ENCODE peak calls at places on chromosomes 16 and 17, in five cellular contexts. W is foreskin keratinocyte, O is ovary, T is A549, R is K562. E is an unnamed sample.
A peak's percentile ranks its signal among the peaks of the same experiment; 100 is the strongest.

GRCh38 chr16:77324727-77325126 is 110.1 kb downstream of the ADAMTS18 start:
- DNase-seq in R (no peak), W (no peak), O (no peak), T (no peak), E (no peak)

GRCh38 chr17:56679148-56679766 is 85.8 kb downstream of the NOG start:
- DNase-seq in R (peak; percentile 29), T (peak; percentile 66), W (no peak), O (no peak), E (no peak)

GRCh38 chr17:3979276-3979583 is 15.0 kb upstream of the ATP2A3 start:
- DNase-seq in T (no peak), R (no peak), O (no peak), W (no peak), E (no peak)

GRCh38 chr17:48646183-48647102 is 20.3 kb upstream of the HOXB9 start:
- DNase-seq in O (no peak), R (peak; percentile 66), W (no peak), T (peak; percentile 64), E (no peak)

GRCh38 chr16:29154676-29155121 is 169.8 kb downstream of the LAT start:
- DNase-seq in W (no peak), O (peak; percentile 61), R (no peak), T (no peak), E (no peak)

GRCh38 chr16:69307856-69308255 is 3.3 kb upstream of the VPS4A start:
- DNase-seq in W (no peak), R (no peak), O (no peak), T (no peak), E (no peak)

GRCh38 chr17:27338536-27338985 is 44.6 kb downstream of the WSB1 start:
- DNase-seq in O (no peak), W (no peak), R (no peak), T (no peak), E (no peak)

GRCh38 chr16:2040450-2041105 is 7.1 kb downstream of the NTHL1 start:
- DNase-seq in O (no peak), R (no peak), T (no peak), W (no peak), E (no peak)

GRCh38 chr17:58677204-58677880 is 14.5 kb downstream of the TEX14 start:
- DNase-seq in R (no peak), W (no peak), T (no peak), O (no peak), E (no peak)

GRCh38 chr17:82227629-82228277 is 1.1 kb upstream of the SLC16A3 start:
- DNase-seq in R (no peak), T (no peak), O (no peak), W (no peak), E (no peak)

GRCh38 chr16:59236804-59237463 is 502.8 kb upstream of the GOT2 start:
- DNase-seq in O (no peak), W (no peak), T (no peak), R (no peak), E (no peak)
- H3K27ac ChIP-seq in O (no peak overlapping the region), W (no peak overlapping the region), T (no peak overlapping the region), R (no peak overlapping the region), E (no peak overlapping the region)

DNA sequence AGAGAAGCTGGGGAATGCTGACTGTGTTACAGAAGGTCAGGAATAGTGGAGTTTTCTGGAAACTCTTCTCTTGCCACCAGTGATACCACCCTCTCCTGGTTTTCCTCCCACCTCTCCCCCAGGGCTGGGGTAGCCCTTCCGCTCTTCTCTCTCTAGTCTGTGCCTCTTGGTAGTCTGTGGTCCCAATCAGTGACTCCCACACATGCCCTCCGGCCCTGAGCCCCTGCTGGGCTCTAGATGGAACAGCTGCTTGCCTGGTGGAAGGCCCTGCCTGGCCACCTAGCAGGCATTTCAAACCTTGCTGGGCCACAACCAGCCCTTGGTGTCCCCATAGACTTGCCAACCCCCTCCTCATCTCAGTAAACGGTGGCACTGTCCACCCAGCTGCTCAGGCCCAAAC is 15.2 kb upstream of the MTSS2 start:
- DNase-seq in R (no peak), O (no peak), W (no peak), T (no peak), E (no peak)
- H3K27ac ChIP-seq in R (no peak overlapping the region), O (no peak overlapping the region), W (no peak overlapping the region), T (peak overlapping the region; percentile 92), E (peak overlapping the region; percentile 78)

GRCh38 chr16:31179153-31179746 is 689 bp upstream of the FUS start:
- DNase-seq in R (no peak), W (no peak), T (no peak), O (no peak), E (no peak)

GRCh38 chr16:31179747-31180458 is at the start of gene FUS:
- DNase-seq in T (peak; percentile 91), R (peak; percentile 94), O (peak; percentile 95), W (peak; percentile 55), E (peak; percentile 51)

GRCh38 chr16:31182391-31182790 is 2.5 kb downstream of the FUS start:
- DNase-seq in R (no peak), T (no peak), W (no peak), O (no peak), E (no peak)

GRCh38 chr16:31183432-31184428 is 3.8 kb downstream of the FUS start:
- DNase-seq in R (no peak), T (no peak), O (no peak), W (no peak), E (no peak)

GRCh38 chr16:31181102-31181830 is 1.3 kb downstream of the FUS start:
- DNase-seq in R (peak; percentile 78), W (no peak), O (peak; percentile 38), T (no peak), E (no peak)
- H3K27ac ChIP-seq in R (peak overlapping the region; percentile 100), W (peak overlapping the region; percentile 98), O (peak overlapping the region; percentile 91), T (peak overlapping the region; percentile 97), E (peak overlapping the region; percentile 81)

GRCh38 chr16:81522141-81522701 is 77.6 kb downstream of the CMIP start:
- DNase-seq in T (no peak), O (no peak), R (peak; percentile 27), W (no peak), E (no peak)

GRCh38 chr16:81526199-81526598 is 81.6 kb downstream of the CMIP start:
- DNase-seq in W (no peak), R (no peak), T (no peak), O (no peak), E (no peak)

GRCh38 chr16:81526935-81527334 is 82.3 kb downstream of the CMIP start:
- DNase-seq in O (peak; percentile 62), T (no peak), W (peak; percentile 99), R (peak; percentile 84), E (peak; percentile 99)

GRCh38 chr16:81523387-81524115 is 78.9 kb downstream of the CMIP start:
- DNase-seq in R (no peak), T (peak; percentile 65), W (peak; percentile 92), O (peak; percentile 48), E (peak; percentile 86)

DNA sequence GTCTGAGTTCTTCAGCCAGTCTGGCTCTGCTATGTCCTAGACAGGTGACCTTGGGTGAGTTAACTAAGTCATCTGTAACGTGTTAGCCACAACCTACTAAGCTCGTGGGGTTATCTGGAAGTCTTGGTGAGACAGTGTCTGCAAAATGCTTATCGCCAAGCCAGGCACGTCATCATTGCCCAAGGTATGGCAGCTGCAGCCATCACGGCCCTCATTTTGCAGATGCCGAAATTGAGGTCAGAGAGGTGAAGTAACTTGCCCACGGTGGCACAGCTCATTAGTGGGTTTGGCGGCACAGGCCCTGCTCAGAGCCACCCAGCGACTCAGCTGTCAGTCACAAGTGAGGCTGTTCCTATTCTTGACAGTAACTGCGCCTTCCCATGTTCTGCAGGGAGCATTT is 79.8 kb downstream of the CMIP start:
- DNase-seq in O (no peak), R (peak; percentile 36), W (no peak), T (no peak), E (no peak)
- H3K27ac ChIP-seq in O (no peak overlapping the region), R (no peak overlapping the region), W (peak overlapping the region; percentile 100), T (peak overlapping the region; percentile 79), E (peak overlapping the region; percentile 100)

DNA sequence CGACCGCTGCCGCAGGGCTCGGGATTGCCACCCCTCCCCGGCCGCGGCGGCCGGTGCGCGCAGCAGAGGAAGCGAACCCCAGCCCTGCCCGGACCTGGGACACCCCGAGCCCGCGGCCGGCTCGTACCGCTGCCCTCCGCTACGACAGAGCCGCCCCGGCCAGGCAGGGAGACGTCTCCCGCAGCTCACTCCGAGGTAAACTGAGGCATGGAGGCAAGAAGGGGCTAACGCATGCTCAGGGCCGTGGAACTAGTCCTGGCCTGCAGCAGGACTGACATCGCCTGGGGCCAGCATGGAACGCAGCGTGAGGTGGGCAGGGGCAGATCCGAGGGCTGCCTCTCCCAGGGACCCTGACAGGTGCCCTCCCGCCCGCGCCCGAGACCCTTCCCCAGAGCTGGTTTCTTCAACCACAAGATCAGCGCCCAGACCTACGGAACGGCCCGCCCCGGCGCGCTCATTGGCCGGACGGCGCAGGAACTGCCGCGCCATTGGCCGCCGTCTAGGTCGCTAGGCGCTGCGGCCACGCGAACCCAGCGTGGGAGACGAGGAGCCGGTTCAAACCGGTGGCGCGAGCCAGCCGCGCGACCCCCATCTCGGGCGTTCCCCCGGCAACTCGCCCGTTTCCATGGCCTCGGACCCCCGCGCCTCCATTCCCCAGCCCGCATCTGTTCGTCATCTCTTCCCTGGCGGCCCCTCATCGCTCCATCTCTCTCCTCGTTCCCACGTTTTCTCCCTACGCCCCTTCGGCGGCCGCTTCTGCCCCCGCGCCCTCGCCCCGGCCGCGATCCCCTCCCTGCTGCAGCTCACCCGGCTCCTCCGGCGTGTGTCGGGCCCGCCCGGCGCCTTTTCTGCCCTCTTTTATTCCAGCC is at the start of gene SLC43A2:
- DNase-seq in O (peak; percentile 80), W (peak; percentile 47), R (peak; percentile 87), T (peak; percentile 98), E (no peak)
- H3K27ac ChIP-seq in O (peak within 1 kb of the TSS; percentile 81), W (no peak within 1 kb of the TSS), R (peak within 1 kb of the TSS; percentile 92), T (peak within 1 kb of the TSS; percentile 88), E (peak within 1 kb of the TSS; percentile 60)

GRCh38 chr16:46712911-46713310 is 23.5 kb downstream of the ORC6 start:
- DNase-seq in R (no peak), W (no peak), T (no peak), O (no peak), E (no peak)
- H3K27ac ChIP-seq in R (no peak overlapping the region), W (no peak overlapping the region), T (no peak overlapping the region), O (no peak overlapping the region), E (no peak overlapping the region)

DNA sequence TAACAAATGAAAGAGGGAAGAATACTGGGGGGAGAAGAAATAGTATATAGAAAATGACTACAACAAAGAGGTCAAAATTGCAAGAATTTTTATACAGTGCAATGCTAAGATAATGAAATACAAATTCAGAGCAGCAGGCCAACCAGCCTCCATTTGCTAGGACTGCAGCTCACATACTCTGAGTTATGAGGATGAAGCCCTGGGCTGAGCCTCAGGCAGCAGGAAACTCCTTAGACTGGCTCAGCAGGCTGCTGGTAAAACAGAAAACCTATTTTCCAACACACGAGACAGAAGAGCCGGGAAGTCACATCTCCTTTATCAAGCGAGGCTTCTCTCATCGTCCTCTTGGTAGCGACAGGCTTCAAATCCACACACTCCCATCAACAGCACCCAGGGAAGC is 296.5 kb downstream of the SLC39A11 start:
- DNase-seq in W (no peak), O (no peak), T (no peak), R (no peak), E (no peak)
- H3K27ac ChIP-seq in W (no peak overlapping the region), O (no peak overlapping the region), T (no peak overlapping the region), R (no peak overlapping the region), E (no peak overlapping the region)

GRCh38 chr16:58074657-58075056 is 49.1 kb downstream of the MMP15 start:
- DNase-seq in R (no peak), T (no peak), W (no peak), O (no peak), E (no peak)
- H3K27ac ChIP-seq in R (no peak overlapping the region), T (no peak overlapping the region), W (no peak overlapping the region), O (no peak overlapping the region), E (no peak overlapping the region)

GRCh38 chr16:84137769-84138357 is 7.1 kb downstream of the HSDL1 start:
- DNase-seq in R (peak; percentile 37), T (no peak), O (no peak), W (no peak), E (no peak)
- H3K27ac ChIP-seq in R (peak overlapping the region; percentile 97), T (no peak overlapping the region), O (no peak overlapping the region), W (no peak overlapping the region), E (no peak overlapping the region)

E was measured in epithelial cell of prostate.